ENCODE peak calls at places on chromosome 3, in four cellular contexts. C is brain microvascular endothelial cell, V is transverse colon, S is AG09309. K is an unnamed sample.

GRCh38 chr3:16768956-16769355 is 115.8 kb upstream of the PLCL2 start:
- DNase-seq in C (peak), S (no peak), V (no peak), K (peak)

GRCh38 chr3:87503901-87504498 is 227.6 kb upstream of the POU1F1 start:
- DNase-seq in V (peak), C (peak), S (peak), K (peak)

GRCh38 chr3:183253364-183253960 is 409 bp downstream of the B3GNT5 start:
- DNase-seq in C (peak), V (peak), S (no peak), K (peak)

GRCh38 chr3:122356402-122356801 is 26.6 kb downstream of the MIX23 start:
- DNase-seq in C (no peak), S (no peak), V (peak), K (peak)

GRCh38 chr3:177978948-177979347 is 557.3 kb upstream of the KCNMB2 start:
- DNase-seq in C (no peak), S (no peak), V (no peak), K (no peak)

GRCh38 chr3:162034368-162034767 is 537.8 kb downstream of the OTOL1 start:
- DNase-seq in S (no peak), C (peak), V (no peak), K (peak)

GRCh38 chr3:13135251-13135810 is 62.1 kb upstream of the IQSEC1 start:
- DNase-seq in C (no peak), V (no peak), S (no peak), K (no peak)

GRCh38 chr3:138833908-138834358 is 795 bp downstream of the PIK3CB start:
- DNase-seq in S (no peak), V (no peak), C (peak), K (peak)

GRCh38 chr3:10780243-10780642 is 35.8 kb upstream of the SLC6A11 start:
- DNase-seq in V (no peak), C (no peak), S (no peak), K (no peak)

GRCh38 chr3:115623414-115623868 is at the start of gene GAP43:
- DNase-seq in C (peak), V (no peak), S (peak), K (peak)

GRCh38 chr3:31581660-31582059 is 48.9 kb downstream of the STT3B start:
- DNase-seq in S (no peak), C (no peak), V (no peak), K (no peak)

GRCh38 chr3:33008282-33008681 is 56.8 kb downstream of the CCR4 start:
- DNase-seq in V (no peak), C (no peak), S (no peak), K (no peak)

GRCh38 chr3:99645277-99646106 is 7.1 kb downstream of the COL8A1 start:
- DNase-seq in C (peak), V (no peak), S (no peak), K (peak)

GRCh38 chr3:99128740-99129505 is 227.4 kb upstream of the DCBLD2 start:
- DNase-seq in C (peak), S (peak), V (no peak), K (peak)

GRCh38 chr3:188157407-188157806 is 3.5 kb downstream of the LPP start:
- DNase-seq in C (no peak), S (no peak), V (no peak), K (no peak)

GRCh38 chr3:188154758-188155574 is 1.0 kb downstream of the LPP start:
- DNase-seq in V (peak), C (no peak), S (no peak), K (no peak)

GRCh38 chr3:188157971-188158370 is 4.0 kb downstream of the LPP start:
- DNase-seq in S (no peak), V (peak), C (no peak), K (no peak)

GRCh38 chr3:188153949-188154757 is at the start of gene LPP:
- DNase-seq in V (peak), S (no peak), C (peak), K (peak)

DNA sequence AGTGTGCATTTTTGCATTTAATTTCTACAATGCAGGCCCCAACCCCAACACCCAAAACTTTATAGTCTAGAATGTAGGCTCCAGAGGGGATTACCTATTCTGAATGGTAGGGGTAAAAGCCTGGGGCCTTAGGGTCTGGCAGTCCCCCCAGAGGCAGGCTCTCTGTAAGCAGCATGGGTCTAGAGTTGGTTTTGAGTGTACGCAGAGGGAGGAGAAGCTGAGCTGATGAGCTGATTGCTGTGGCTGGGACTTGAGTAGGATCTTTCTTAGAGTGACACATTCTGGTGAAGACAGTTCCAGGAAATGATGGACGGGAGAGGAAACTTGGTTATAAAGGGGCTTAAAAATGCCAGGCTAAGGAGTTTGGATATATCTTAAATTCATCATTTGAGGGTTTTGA is 2.1 kb downstream of the LPP start:
- DNase-seq in S (no peak), V (no peak), C (no peak), K (no peak)
- H3K4me3 ChIP-seq in S (no peak), V (no peak), C (no peak), K (no peak)

DNA sequence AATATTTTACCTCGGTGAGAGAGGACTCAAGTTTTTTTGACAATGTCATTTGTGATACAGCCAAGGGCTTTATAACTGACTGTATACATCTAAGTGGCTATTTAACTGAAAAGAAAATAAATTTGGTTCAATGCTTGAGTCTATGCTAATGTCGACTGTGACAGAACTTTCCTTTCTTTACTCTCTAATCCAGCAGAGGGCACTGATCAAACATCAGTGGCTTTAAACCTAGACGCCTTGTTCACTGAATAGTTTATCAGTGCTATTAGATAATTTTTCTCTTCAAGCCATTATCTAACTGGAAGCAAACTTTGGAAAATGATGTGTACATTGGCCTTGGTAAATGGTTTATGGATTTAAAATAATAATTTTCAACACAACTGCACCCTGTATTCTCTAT is 285.1 kb downstream of the CHL1 start:
- DNase-seq in C (no peak), V (no peak), S (no peak), K (no peak)
- TF ChIP-seq CTCF in C (peak), V (no peak), S (no peak), K (no peak)

DNA sequence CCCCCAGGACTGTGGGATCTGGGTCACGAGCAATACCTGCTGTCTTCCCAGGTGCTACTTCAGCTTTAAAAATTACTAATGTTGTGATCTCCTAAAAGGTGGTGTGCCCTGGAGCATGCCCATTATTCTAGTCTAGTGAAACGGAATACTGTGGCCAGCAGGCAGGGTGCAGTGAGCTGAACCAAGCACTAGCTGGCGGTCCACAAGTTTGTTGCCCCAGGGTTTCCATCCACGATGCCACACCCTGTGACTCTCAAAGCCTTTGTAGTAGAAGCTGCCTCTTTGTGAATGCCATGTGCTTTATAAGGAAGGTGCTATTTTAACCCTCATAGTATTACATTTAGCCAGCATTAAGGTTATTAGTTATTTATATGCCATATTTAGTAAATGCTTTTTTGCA is 49.1 kb downstream of the PXYLP1 start:
- DNase-seq in S (no peak), V (no peak), C (no peak), K (no peak)
- H3K4me3 ChIP-seq in S (no peak), V (no peak), C (no peak), K (no peak)

GRCh38 chr3:82496890-82497560 is 735.6 kb upstream of the GBE1 start:
- DNase-seq in V (no peak), S (no peak), C (no peak), K (no peak)
- TF ChIP-seq CTCF in V (no peak), S (no peak), C (no peak), K (no peak)

DNA sequence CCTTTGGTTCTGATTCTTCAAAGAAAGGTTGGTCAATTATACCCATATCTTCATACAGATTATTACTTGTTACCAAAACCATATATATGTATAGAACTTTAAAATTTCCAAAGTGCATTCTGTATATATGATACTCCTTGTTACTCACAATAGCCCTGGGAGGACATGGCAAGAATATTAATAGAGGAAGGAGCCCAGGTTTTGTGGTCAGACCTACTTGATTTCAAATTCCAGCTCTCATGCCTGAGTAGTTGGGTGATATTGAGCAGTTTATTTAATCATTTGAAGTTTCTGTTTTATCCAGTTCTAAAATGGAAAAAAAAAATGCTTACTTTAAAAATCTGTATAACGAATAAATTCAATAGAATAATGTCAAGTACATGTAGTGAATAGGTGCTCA is 2.5 kb downstream of the IL1RAP start:
- DNase-seq in S (no peak), C (no peak), V (no peak), K (peak)
- H3K4me3 ChIP-seq in S (no peak), C (no peak), V (no peak), K (no peak)

DNA sequence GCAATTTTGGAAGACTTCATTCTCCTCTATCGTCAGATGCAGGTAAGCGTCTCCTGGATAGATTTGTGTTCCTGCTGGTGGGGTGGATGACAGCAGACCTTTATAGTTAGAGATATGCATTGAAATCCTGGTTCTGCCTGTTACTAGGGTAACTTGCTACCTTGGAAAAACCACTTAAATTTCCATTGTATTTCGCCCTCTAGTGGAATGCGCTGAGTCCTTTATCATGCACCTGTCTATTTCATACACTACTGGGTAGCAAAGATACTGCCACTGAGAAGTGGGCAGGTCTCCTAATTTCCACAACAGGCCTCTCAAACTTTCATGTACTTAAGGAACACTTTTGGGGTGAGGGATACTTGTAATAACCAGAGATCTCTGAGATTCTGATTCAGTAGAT is 209.5 kb upstream of the SUCLG2 start:
- DNase-seq in S (no peak), C (peak), V (no peak), K (peak)
- TF ChIP-seq CTCF in S (peak), C (peak), V (no peak), K (peak)

GRCh38 chr3:179037361-179037760 is 34.2 kb downstream of the ZMAT3 start:
- DNase-seq in V (peak), S (peak), C (peak), K (peak)
- H3K4me3 ChIP-seq in V (no peak), S (no peak), C (no peak), K (no peak)